ENCODE peak calls at places on chromosomes 4 and X, in five cellular contexts. One of them, this sample, is unnamed. For H3K27me3, the result is how much of the 10 kb centered on the place peaks cover.

GRCh38 chr4:39427477-39428119 is 20.9 kb downstream of the KLB start:
- DNase-seq in cardiac muscle cell: no peak
- DNase-seq in CD4-positive, alpha-beta T cell: no peak
- DNase-seq in IMR-90: no peak
- DNase-seq in lower lobe of right lung: no peak
- DNase-seq in this sample: no peak

GRCh38 chr4:97987019-97987648 is 156.1 kb downstream of the STPG2 start:
- DNase-seq in IMR-90: no peak
- DNase-seq in CD4-positive, alpha-beta T cell: no peak
- DNase-seq in cardiac muscle cell: peak
- DNase-seq in lower lobe of right lung: no peak
- DNase-seq in this sample: no peak

GRCh38 chrX:64394059-64394873 is 986 bp downstream of the MTMR8 start:
- DNase-seq in CD4-positive, alpha-beta T cell: no peak
- DNase-seq in lower lobe of right lung: no peak
- DNase-seq in IMR-90: no peak
- DNase-seq in cardiac muscle cell: no peak
- DNase-seq in this sample: no peak

GRCh38 chrX:106917830-106918500 is 2.2 kb upstream of the CLDN2 start:
- DNase-seq in CD4-positive, alpha-beta T cell: peak
- DNase-seq in cardiac muscle cell: no peak
- DNase-seq in IMR-90: peak
- DNase-seq in lower lobe of right lung: no peak
- DNase-seq in this sample: no peak

GRCh38 chrX:5051831-5052491 is 1176.7 kb downstream of the NLGN4X start:
- DNase-seq in CD4-positive, alpha-beta T cell: no peak
- DNase-seq in IMR-90: no peak
- DNase-seq in lower lobe of right lung: peak
- DNase-seq in cardiac muscle cell: peak
- DNase-seq in this sample: peak

GRCh38 chr4:127916512-127916911 is 35.8 kb downstream of the PLK4 start:
- DNase-seq in lower lobe of right lung: no peak
- DNase-seq in IMR-90: peak
- DNase-seq in cardiac muscle cell: no peak
- DNase-seq in CD4-positive, alpha-beta T cell: no peak
- DNase-seq in this sample: no peak

GRCh38 chrX:103554687-103555417 is 30.5 kb upstream of the TCEAL4 start:
- DNase-seq in CD4-positive, alpha-beta T cell: peak
- DNase-seq in lower lobe of right lung: no peak
- DNase-seq in IMR-90: peak
- DNase-seq in cardiac muscle cell: peak
- DNase-seq in this sample: no peak

GRCh38 chr4:8442596-8443358 is 2.2 kb downstream of the TRMT44 start:
- DNase-seq in CD4-positive, alpha-beta T cell: no peak
- DNase-seq in cardiac muscle cell: no peak
- DNase-seq in lower lobe of right lung: no peak
- DNase-seq in IMR-90: no peak
- DNase-seq in this sample: no peak

GRCh38 chrX:67408423-67409079 is 135.3 kb upstream of the AR start:
- DNase-seq in cardiac muscle cell: no peak
- DNase-seq in lower lobe of right lung: no peak
- DNase-seq in CD4-positive, alpha-beta T cell: no peak
- DNase-seq in IMR-90: no peak
- DNase-seq in this sample: no peak

GRCh38 chr4:54199919-54200318 is 29.2 kb upstream of the PDGFRA start:
- DNase-seq in CD4-positive, alpha-beta T cell: no peak
- DNase-seq in cardiac muscle cell: no peak
- DNase-seq in IMR-90: no peak
- DNase-seq in lower lobe of right lung: no peak
- DNase-seq in this sample: no peak

GRCh38 chrX:35890699-35891098 is 28.8 kb upstream of the CFAP47 start:
- DNase-seq in IMR-90: peak
- DNase-seq in lower lobe of right lung: no peak
- DNase-seq in CD4-positive, alpha-beta T cell: no peak
- DNase-seq in cardiac muscle cell: peak
- DNase-seq in this sample: no peak

GRCh38 chrX:10106801-10107200 is 50.0 kb upstream of the CLCN4 start:
- DNase-seq in lower lobe of right lung: no peak
- DNase-seq in cardiac muscle cell: no peak
- DNase-seq in IMR-90: no peak
- DNase-seq in CD4-positive, alpha-beta T cell: peak
- DNase-seq in this sample: no peak

GRCh38 chr4:38177035-38177791 is 217.0 kb downstream of the PTTG2 start:
- DNase-seq in CD4-positive, alpha-beta T cell: peak
- DNase-seq in cardiac muscle cell: no peak
- DNase-seq in lower lobe of right lung: no peak
- DNase-seq in IMR-90: peak
- DNase-seq in this sample: no peak

GRCh38 chr4:84965558-84966381 is 720 bp downstream of the WDFY3 start:
- DNase-seq in lower lobe of right lung: peak
- DNase-seq in IMR-90: peak
- DNase-seq in cardiac muscle cell: peak
- DNase-seq in CD4-positive, alpha-beta T cell: no peak
- DNase-seq in this sample: peak

GRCh38 chr4:120874792-120875774 is 47.4 kb downstream of the PRDM5 start:
- DNase-seq in CD4-positive, alpha-beta T cell: no peak
- DNase-seq in cardiac muscle cell: no peak
- DNase-seq in lower lobe of right lung: no peak
- DNase-seq in IMR-90: no peak
- DNase-seq in this sample: no peak

GRCh38 chr4:2805712-2806391 is 13.0 kb downstream of the SH3BP2 start:
- DNase-seq in IMR-90: no peak
- DNase-seq in lower lobe of right lung: peak
- DNase-seq in cardiac muscle cell: no peak
- DNase-seq in CD4-positive, alpha-beta T cell: no peak
- DNase-seq in this sample: no peak

GRCh38 chrX:152886716-152887115 is 11.2 kb upstream of the ZNF185 start:
- DNase-seq in lower lobe of right lung: no peak
- DNase-seq in IMR-90: no peak
- DNase-seq in cardiac muscle cell: no peak
- DNase-seq in CD4-positive, alpha-beta T cell: no peak
- DNase-seq in this sample: no peak
- H3K27me3 ChIP-seq in lower lobe of right lung: under half
- H3K27me3 ChIP-seq in IMR-90: under half
- H3K27me3 ChIP-seq in cardiac muscle cell: under half
- H3K27me3 ChIP-seq in CD4-positive, alpha-beta T cell: under half
- H3K27me3 ChIP-seq in this sample: under half

DNA sequence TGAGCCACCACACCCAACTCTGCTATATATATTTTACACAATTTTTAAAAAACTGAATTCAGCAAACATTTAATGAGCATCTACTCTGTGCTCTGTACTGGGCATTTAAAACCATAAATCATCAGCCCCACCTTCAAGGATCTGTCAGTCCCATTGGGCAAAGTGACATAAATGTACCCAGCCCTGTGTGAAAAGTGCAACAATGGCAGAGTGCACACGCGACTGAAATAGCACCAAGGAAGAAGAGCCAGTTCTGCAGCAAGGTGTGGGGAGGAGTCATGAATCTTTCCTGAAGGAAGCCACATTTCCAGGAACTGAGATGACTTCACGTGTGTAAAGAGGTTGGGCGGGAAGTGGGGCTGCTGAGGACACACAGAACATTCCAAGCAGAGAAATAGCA is 111.5 kb upstream of the ATP6AP2 start:
- DNase-seq in lower lobe of right lung: no peak
- DNase-seq in CD4-positive, alpha-beta T cell: no peak
- DNase-seq in cardiac muscle cell: no peak
- DNase-seq in IMR-90: no peak
- DNase-seq in this sample: no peak
- TF ChIP-seq CTCF in lower lobe of right lung: no peak
- TF ChIP-seq CTCF in CD4-positive, alpha-beta T cell: no peak
- TF ChIP-seq CTCF in cardiac muscle cell: no peak
- TF ChIP-seq CTCF in IMR-90: no peak
- TF ChIP-seq CTCF in this sample: no peak

GRCh38 chrX:86044210-86044609 is 3.1 kb downstream of the CHM start:
- DNase-seq in IMR-90: no peak
- DNase-seq in cardiac muscle cell: no peak
- DNase-seq in CD4-positive, alpha-beta T cell: no peak
- DNase-seq in lower lobe of right lung: no peak
- DNase-seq in this sample: no peak

DNA sequence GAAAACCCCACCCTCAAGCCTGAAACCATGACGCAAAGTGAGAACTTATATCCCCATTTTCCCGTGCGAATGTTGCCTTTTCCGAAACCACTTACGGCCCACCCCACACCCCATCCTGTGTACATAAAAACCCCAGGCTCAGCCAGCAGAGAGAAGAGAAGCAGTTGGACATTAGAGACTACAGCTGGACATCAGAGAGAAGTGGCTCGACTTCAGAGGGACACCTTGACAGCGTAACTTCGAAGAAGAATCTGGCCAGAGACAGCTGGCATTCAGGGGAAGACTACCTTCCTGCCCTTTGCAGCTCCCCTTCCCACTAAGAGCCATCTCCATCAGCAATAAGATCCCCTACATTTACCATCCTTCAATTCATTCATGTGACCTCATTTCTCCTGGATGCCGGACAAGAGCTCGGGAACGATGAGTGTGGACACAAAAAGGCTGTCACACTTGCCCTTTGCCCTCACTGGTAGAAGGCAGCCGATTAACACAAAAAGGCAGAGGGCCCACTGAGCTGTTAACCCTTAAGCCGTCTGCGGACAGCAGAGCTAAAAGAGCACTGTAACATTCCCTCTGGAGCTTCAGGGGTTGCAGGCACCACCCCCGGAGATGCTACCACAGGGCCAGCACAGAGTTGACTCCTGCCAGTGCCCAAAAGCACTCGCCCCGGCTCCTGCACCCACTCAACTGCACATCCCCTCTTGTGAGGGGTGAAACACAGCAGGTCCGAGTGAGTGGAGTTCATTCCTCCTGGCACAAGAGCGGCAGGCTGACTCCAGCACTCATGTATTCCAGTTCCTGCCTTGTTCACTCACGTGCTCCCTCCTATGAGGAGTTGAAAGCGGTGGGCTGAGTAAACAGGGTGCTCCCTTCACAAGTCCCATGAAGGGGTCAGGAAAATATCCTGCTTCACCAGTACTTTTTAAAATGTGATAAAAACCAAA is 7.5 kb downstream of the CHM start:
- DNase-seq in cardiac muscle cell: peak
- DNase-seq in CD4-positive, alpha-beta T cell: no peak
- DNase-seq in lower lobe of right lung: no peak
- DNase-seq in IMR-90: no peak
- DNase-seq in this sample: no peak
- H3K27me3 ChIP-seq in cardiac muscle cell: under half
- H3K27me3 ChIP-seq in CD4-positive, alpha-beta T cell: under half
- H3K27me3 ChIP-seq in lower lobe of right lung: under half
- H3K27me3 ChIP-seq in IMR-90: under half
- H3K27me3 ChIP-seq in this sample: under half

GRCh38 chr4:55732864-55733263 is 86.7 kb upstream of the EXOC1L start:
- DNase-seq in IMR-90: no peak
- DNase-seq in cardiac muscle cell: no peak
- DNase-seq in lower lobe of right lung: no peak
- DNase-seq in CD4-positive, alpha-beta T cell: no peak
- DNase-seq in this sample: no peak

GRCh38 chr4:55736605-55737183 is 82.9 kb upstream of the EXOC1L start:
- DNase-seq in IMR-90: peak
- DNase-seq in cardiac muscle cell: no peak
- DNase-seq in CD4-positive, alpha-beta T cell: no peak
- DNase-seq in lower lobe of right lung: no peak
- DNase-seq in this sample: no peak

GRCh38 chr4:55729306-55730142 is 90.1 kb upstream of the EXOC1L start:
- DNase-seq in cardiac muscle cell: no peak
- DNase-seq in lower lobe of right lung: no peak
- DNase-seq in IMR-90: no peak
- DNase-seq in CD4-positive, alpha-beta T cell: no peak
- DNase-seq in this sample: no peak

GRCh38 chr4:55730143-55730931 is 89.3 kb upstream of the EXOC1L start:
- DNase-seq in cardiac muscle cell: no peak
- DNase-seq in lower lobe of right lung: no peak
- DNase-seq in IMR-90: no peak
- DNase-seq in CD4-positive, alpha-beta T cell: no peak
- DNase-seq in this sample: no peak

DNA sequence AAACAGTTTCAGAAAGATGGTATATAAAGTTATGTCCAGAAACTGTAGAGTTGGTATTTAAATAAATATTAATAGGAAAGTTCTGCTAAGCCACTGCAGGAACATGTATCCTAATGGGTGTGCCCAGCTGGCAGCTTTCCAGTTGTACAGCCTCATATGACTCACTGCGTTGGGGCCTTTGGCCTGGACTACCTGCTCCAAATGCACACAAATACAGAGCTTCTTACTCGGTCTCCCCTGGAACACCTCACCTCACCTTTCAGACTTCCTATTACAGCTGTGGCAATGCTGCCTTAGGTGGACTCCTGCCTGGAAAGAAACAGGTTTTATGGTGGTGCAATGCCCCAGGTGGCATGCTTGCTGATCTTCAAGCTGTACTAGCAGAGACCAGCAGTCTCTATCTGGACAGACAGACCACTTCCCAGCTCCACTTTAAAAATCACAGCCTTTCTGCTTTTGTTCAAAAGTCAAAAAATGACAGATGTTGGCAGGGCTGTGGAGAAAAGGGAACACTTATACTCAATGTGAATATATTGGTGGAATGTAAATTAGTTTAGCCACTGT is 85.6 kb upstream of the EXOC1L start:
- DNase-seq in CD4-positive, alpha-beta T cell: no peak
- DNase-seq in cardiac muscle cell: no peak
- DNase-seq in IMR-90: peak
- DNase-seq in lower lobe of right lung: peak
- DNase-seq in this sample: peak
- TF ChIP-seq CTCF in CD4-positive, alpha-beta T cell: no peak
- TF ChIP-seq CTCF in cardiac muscle cell: no peak
- TF ChIP-seq CTCF in IMR-90: no peak
- TF ChIP-seq CTCF in lower lobe of right lung: no peak
- TF ChIP-seq CTCF in this sample: no peak

DNA sequence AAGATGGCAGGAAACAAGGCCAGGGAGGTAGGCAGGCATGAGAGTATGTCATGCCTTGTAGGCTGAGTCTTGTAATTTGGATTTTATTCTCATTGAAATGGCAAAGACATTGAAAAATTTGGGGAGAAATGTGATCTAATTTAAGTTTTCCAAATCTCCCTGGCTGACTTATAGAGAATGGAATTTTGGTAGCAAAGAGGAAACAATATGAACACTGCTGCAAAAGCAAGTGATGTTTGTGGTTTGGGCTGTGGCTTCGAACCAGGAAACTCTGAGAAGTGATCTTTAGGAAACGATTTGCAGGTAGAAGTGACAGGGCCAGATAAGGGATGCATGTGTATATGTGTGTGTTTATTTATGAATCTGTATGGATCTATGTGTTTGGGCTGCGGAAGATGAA is 35.6 kb downstream of the ARSJ start:
- DNase-seq in IMR-90: peak
- DNase-seq in CD4-positive, alpha-beta T cell: no peak
- DNase-seq in cardiac muscle cell: no peak
- DNase-seq in lower lobe of right lung: no peak
- DNase-seq in this sample: no peak
- H3K27me3 ChIP-seq in IMR-90: under half
- H3K27me3 ChIP-seq in CD4-positive, alpha-beta T cell: under half
- H3K27me3 ChIP-seq in cardiac muscle cell: under half
- H3K27me3 ChIP-seq in lower lobe of right lung: under half
- H3K27me3 ChIP-seq in this sample: under half

GRCh38 chrX:25275159-25275558 is 259.4 kb upstream of the ARX start:
- DNase-seq in lower lobe of right lung: no peak
- DNase-seq in CD4-positive, alpha-beta T cell: no peak
- DNase-seq in cardiac muscle cell: no peak
- DNase-seq in IMR-90: no peak
- DNase-seq in this sample: no peak
- TF ChIP-seq CTCF in lower lobe of right lung: no peak
- TF ChIP-seq CTCF in CD4-positive, alpha-beta T cell: no peak
- TF ChIP-seq CTCF in cardiac muscle cell: no peak
- TF ChIP-seq CTCF in IMR-90: no peak
- TF ChIP-seq CTCF in this sample: no peak